ENCODE peak calls at places on chromosomes 11 and 22, in five cellular contexts. D is coronary artery; X is cardiac muscle cell; N is lower lobe of right lung; K is CD4-positive, alpha-beta T cell. M is an unnamed sample.

GRCh38 chr11:101288392-101288791 is 158.8 kb upstream of the PGR start:
- DNase-seq in D (no peak), X (no peak), N (no peak), K (no peak), M (no peak)

GRCh38 chr11:3134651-3135490 is 30.2 kb downstream of the OSBPL5 start:
- DNase-seq in D (no peak), X (no peak), N (peak; percentile 44), K (no peak), M (peak; percentile 15)

GRCh38 chr11:91686700-91687099 is 537.9 kb upstream of the FAT3 start:
- DNase-seq in D (no peak), X (peak; percentile 7), N (no peak), K (no peak), M (no peak)

GRCh38 chr11:60874421-60875365 is 7.4 kb downstream of the ZP1 start:
- DNase-seq in D (no peak), X (no peak), N (peak; percentile 31), K (no peak), M (no peak)

GRCh38 chr11:93005239-93005638 is 35.8 kb downstream of the MTNR1B start:
- DNase-seq in D (no peak), X (no peak), N (no peak), K (no peak), M (no peak)

GRCh38 chr11:128399186-128399585 is 188.2 kb downstream of the ETS1 start:
- DNase-seq in D (no peak), X (no peak), N (no peak), K (no peak), M (no peak)

GRCh38 chr22:48897959-48898358 is 929.7 kb downstream of the BRD1 start:
- DNase-seq in D (peak; percentile 65), X (no peak), N (no peak), K (peak; percentile 26), M (no peak)

GRCh38 chr11:93099811-93100210 is 98.0 kb downstream of the SLC36A4 start:
- DNase-seq in D (no peak), X (no peak), N (no peak), K (no peak), M (no peak)

GRCh38 chr11:35178862-35179261 is 39.9 kb downstream of the CD44 start:
- DNase-seq in D (no peak), X (no peak), N (no peak), K (no peak), M (no peak)

GRCh38 chr11:100810146-100810545 is 123.1 kb downstream of the ARHGAP42 start:
- DNase-seq in D (no peak), X (no peak), N (no peak), K (no peak), M (no peak)

GRCh38 chr22:33328789-33329296 is 270.7 kb upstream of the SYN3 start:
- DNase-seq in D (no peak), X (no peak), N (no peak), K (no peak), M (no peak)

GRCh38 chr11:48366365-48366764 is at the start of gene OR4C5:
- DNase-seq in D (no peak), X (no peak), N (no peak), K (no peak), M (no peak)

GRCh38 chr22:40002935-40003715 is 8.4 kb downstream of the FAM83F start:
- DNase-seq in D (peak; percentile 59), X (no peak), N (no peak), K (no peak), M (no peak)

GRCh38 chr22:29328566-29329500 is 13.3 kb upstream of the RASL10A start:
- DNase-seq in D (no peak), X (no peak), N (no peak), K (no peak), M (no peak)

GRCh38 chr11:9091044-9091936 is at the start of gene SCUBE2:
- DNase-seq in D (no peak), X (peak; percentile 35), N (no peak), K (no peak), M (no peak)

GRCh38 chr11:119772581-119772980 is 43.6 kb upstream of the NECTIN1 start:
- DNase-seq in D (no peak), X (no peak), N (no peak), K (no peak), M (no peak)

GRCh38 chr11:27371490-27371889 is 8.5 kb upstream of the CCDC34 start:
- DNase-seq in D (no peak), X (no peak), N (no peak), K (no peak), M (no peak)

GRCh38 chr11:125085301-125086081 is 22.4 kb downstream of the SLC37A2 start:
- DNase-seq in D (no peak), X (no peak), N (peak; percentile 44), K (no peak), M (no peak)

GRCh38 chr11:58963551-58964075 is 24.3 kb downstream of the GLYATL1 start:
- DNase-seq in D (no peak), X (peak; percentile 46), N (peak; percentile 45), K (no peak), M (no peak)

GRCh38 chr11:61516675-61517516 is 8.3 kb downstream of the LRRC10B start:
- DNase-seq in D (no peak), X (peak; percentile 58), N (no peak), K (peak; percentile 67), M (peak; percentile 46)

GRCh38 chr11:15901046-15901445 is 455.3 kb downstream of the SOX6 start:
- DNase-seq in D (no peak), X (peak; percentile 62), N (no peak), K (no peak), M (no peak)

GRCh38 chr11:65274734-65275682 is 13.2 kb downstream of the POLA2 start:
- DNase-seq in D (peak; percentile 82), X (peak; percentile 80), N (peak; percentile 62), K (peak; percentile 37), M (peak; percentile 83)

GRCh38 chr11:65254724-65255123 is 7.0 kb upstream of the POLA2 start:
- DNase-seq in D (no peak), X (no peak), N (no peak), K (no peak), M (no peak)

GRCh38 chr11:95507794-95508193 is 276.8 kb upstream of the SESN3 start:
- DNase-seq in D (no peak), X (no peak), N (no peak), K (no peak), M (no peak)

GRCh38 chr11:1832181-1832988 is 2.4 kb upstream of the SYT8 start:
- DNase-seq in D (no peak), X (peak; percentile 73), N (peak; percentile 70), K (peak; percentile 78), M (no peak)

GRCh38 chr11:125457814-125458343 is 38.2 kb downstream of the FEZ1 start:
- DNase-seq in D (peak; percentile 87), X (peak; percentile 37), N (no peak), K (no peak), M (peak; percentile 23)

GRCh38 chr11:84788220-84788619 is 838.9 kb downstream of the DLG2 start:
- DNase-seq in D (no peak), X (no peak), N (no peak), K (no peak), M (no peak)

GRCh38 chr11:77418981-77419592 is 54.8 kb downstream of the PAK1 start:
- DNase-seq in D (no peak), X (no peak), N (no peak), K (no peak), M (no peak)

GRCh38 chr11:60711316-60711715 is 11.9 kb downstream of the MS4A8 start:
- DNase-seq in D (no peak), X (no peak), N (no peak), K (no peak), M (no peak)

GRCh38 chr11:75775056-75775455 is 6.5 kb downstream of the DGAT2 start:
- DNase-seq in D (no peak), X (no peak), N (peak; percentile 17), K (no peak), M (no peak)

GRCh38 chr11:42631223-42631843 is 680.5 kb upstream of the API5 start:
- DNase-seq in D (no peak), X (peak; percentile 26), N (no peak), K (no peak), M (no peak)

GRCh38 chr11:67484847-67485311 is 2.1 kb downstream of the AIP start:
- DNase-seq in D (no peak), X (no peak), N (peak; percentile 56), K (peak; percentile 64), M (no peak)

GRCh38 chr11:69642549-69642912 is 1.6 kb downstream of the CCND1 start:
- DNase-seq in D (peak; percentile 75), X (peak; percentile 34), N (no peak), K (peak; percentile 58), M (no peak)

GRCh38 chr11:69644071-69644961 is 3.4 kb downstream of the CCND1 start:
- DNase-seq in D (peak; percentile 81), X (peak; percentile 74), N (peak; percentile 92), K (peak; percentile 32), M (no peak)

GRCh38 chr11:69642913-69643632 is 2.1 kb downstream of the CCND1 start:
- DNase-seq in D (peak; percentile 84), X (peak; percentile 90), N (peak; percentile 85), K (peak; percentile 84), M (peak; percentile 58)

GRCh38 chr11:69644962-69645675 is 4.2 kb downstream of the CCND1 start:
- DNase-seq in D (no peak), X (no peak), N (no peak), K (no peak), M (no peak)

GRCh38 chr11:69643646-69644045 is 2.7 kb downstream of the CCND1 start:
- DNase-seq in D (peak; percentile 71), X (no peak), N (no peak), K (no peak), M (no peak)
- TF ChIP-seq CTCF in D (no peak), X (peak; percentile 2), N (no peak), K (peak; percentile 23), M (no peak)

GRCh38 chr11:114171257-114172054 is 111.9 kb downstream of the ZBTB16 start:
- DNase-seq in D (peak; percentile 93), X (peak; percentile 58), N (peak; percentile 86), K (no peak), M (peak; percentile 93)
- H3K27ac ChIP-seq in D (peak overlapping the region; percentile 98), X (peak overlapping the region; percentile 78), N (peak overlapping the region; percentile 88), K (no peak overlapping the region), M (peak overlapping the region; percentile 98)

GRCh38 chr22:45454260-45454659 is 40.8 kb downstream of the RIBC2 start:
- DNase-seq in D (no peak), X (no peak), N (no peak), K (no peak), M (peak; percentile 67)
- TF ChIP-seq CTCF in D (no peak), X (no peak), N (no peak), K (no peak), M (no peak)

DNA sequence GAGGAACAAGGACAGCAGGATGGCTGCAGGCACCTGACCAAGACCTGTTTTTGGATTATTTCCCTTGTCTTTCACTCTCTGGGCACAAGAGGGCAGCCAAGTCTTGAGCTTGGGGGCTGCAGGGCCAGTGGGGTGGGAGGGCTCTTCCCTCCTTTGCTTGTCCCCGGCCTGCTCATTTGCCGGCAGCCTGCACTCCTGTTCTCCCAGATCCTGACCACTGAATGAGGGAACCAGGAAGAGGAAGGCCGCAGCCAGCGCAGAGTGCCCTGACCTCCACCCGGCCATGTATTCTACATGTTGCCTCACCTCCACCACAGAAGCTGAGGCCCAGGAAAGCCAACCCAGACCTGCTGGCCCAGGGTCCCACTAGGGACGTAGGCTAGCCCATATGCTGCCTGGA is 15.5 kb upstream of the NNMT start:
- DNase-seq in D (no peak), X (peak; percentile 84), N (peak; percentile 78), K (no peak), M (peak; percentile 67)
- H3K27ac ChIP-seq in D (no peak overlapping the region), X (no peak overlapping the region), N (peak overlapping the region; percentile 66), K (no peak overlapping the region), M (no peak overlapping the region)

M was measured in uterus.